ENCODE peak calls at places on chromosomes 2 and 18, in five cellular contexts. One of them, this sample, is unnamed.
A peak's percentile ranks its signal among the peaks of the same experiment; 100 is the strongest.

GRCh38 chr2:227939271-227940027 is 68.0 kb downstream of the DAW1 start:
- DNase-seq in CD8-positive, alpha-beta T cell: no peak
- DNase-seq in ascending aorta: no peak
- DNase-seq in heart right ventricle: no peak
- DNase-seq in suprapubic skin: no peak
- DNase-seq in this sample: no peak

GRCh38 chr2:191230174-191230573 is 15.0 kb upstream of the MYO1B start:
- DNase-seq in CD8-positive, alpha-beta T cell: no peak
- DNase-seq in ascending aorta: no peak
- DNase-seq in heart right ventricle: no peak
- DNase-seq in suprapubic skin: no peak
- DNase-seq in this sample: peak; percentile 84

GRCh38 chr2:176213406-176213805 is 24.9 kb downstream of the HOXD1 start:
- DNase-seq in CD8-positive, alpha-beta T cell: no peak
- DNase-seq in ascending aorta: no peak
- DNase-seq in heart right ventricle: no peak
- DNase-seq in suprapubic skin: no peak
- DNase-seq in this sample: no peak

GRCh38 chr2:138827426-138828054 is 47.4 kb upstream of the NXPH2 start:
- DNase-seq in CD8-positive, alpha-beta T cell: no peak
- DNase-seq in ascending aorta: no peak
- DNase-seq in heart right ventricle: no peak
- DNase-seq in suprapubic skin: no peak
- DNase-seq in this sample: peak; percentile 20

GRCh38 chr18:23213200-23213599 is 77.9 kb downstream of the CABLES1 start:
- DNase-seq in CD8-positive, alpha-beta T cell: no peak
- DNase-seq in ascending aorta: no peak
- DNase-seq in heart right ventricle: no peak
- DNase-seq in suprapubic skin: no peak
- DNase-seq in this sample: no peak

GRCh38 chr2:38438536-38439225 is 61.6 kb upstream of the ATL2 start:
- DNase-seq in CD8-positive, alpha-beta T cell: no peak
- DNase-seq in ascending aorta: no peak
- DNase-seq in heart right ventricle: no peak
- DNase-seq in suprapubic skin: no peak
- DNase-seq in this sample: no peak

GRCh38 chr2:217167531-217167930 is 307.7 kb upstream of the TNP1 start:
- DNase-seq in CD8-positive, alpha-beta T cell: no peak
- DNase-seq in ascending aorta: no peak
- DNase-seq in heart right ventricle: no peak
- DNase-seq in suprapubic skin: no peak
- DNase-seq in this sample: peak; percentile 62

GRCh38 chr2:240968731-240969624 is 29.4 kb upstream of the SNED1 start:
- DNase-seq in CD8-positive, alpha-beta T cell: no peak
- DNase-seq in ascending aorta: no peak
- DNase-seq in heart right ventricle: peak; percentile 54
- DNase-seq in suprapubic skin: peak; percentile 69
- DNase-seq in this sample: no peak

GRCh38 chr2:62450716-62451191 is 55.2 kb downstream of the TMEM17 start:
- DNase-seq in CD8-positive, alpha-beta T cell: no peak
- DNase-seq in ascending aorta: no peak
- DNase-seq in heart right ventricle: no peak
- DNase-seq in suprapubic skin: peak; percentile 71
- DNase-seq in this sample: no peak

GRCh38 chr2:194723446-194723845 is 933.6 kb upstream of the SLC39A10 start:
- DNase-seq in CD8-positive, alpha-beta T cell: no peak
- DNase-seq in ascending aorta: no peak
- DNase-seq in heart right ventricle: no peak
- DNase-seq in suprapubic skin: no peak
- DNase-seq in this sample: no peak

GRCh38 chr2:222504714-222505113 is 80.4 kb downstream of the SGPP2 start:
- DNase-seq in CD8-positive, alpha-beta T cell: no peak
- DNase-seq in ascending aorta: no peak
- DNase-seq in heart right ventricle: no peak
- DNase-seq in suprapubic skin: no peak
- DNase-seq in this sample: no peak

GRCh38 chr18:5295231-5295920 is at the start of gene ZBTB14:
- DNase-seq in CD8-positive, alpha-beta T cell: peak; percentile 47
- DNase-seq in ascending aorta: no peak
- DNase-seq in heart right ventricle: peak; percentile 73
- DNase-seq in suprapubic skin: peak; percentile 79
- DNase-seq in this sample: no peak

GRCh38 chr2:65483763-65484162 is 51.4 kb upstream of the SPRED2 start:
- DNase-seq in CD8-positive, alpha-beta T cell: no peak
- DNase-seq in ascending aorta: no peak
- DNase-seq in heart right ventricle: no peak
- DNase-seq in suprapubic skin: no peak
- DNase-seq in this sample: no peak

GRCh38 chr2:240138275-240138984 is 2.0 kb downstream of the OTOS start:
- DNase-seq in CD8-positive, alpha-beta T cell: no peak
- DNase-seq in ascending aorta: no peak
- DNase-seq in heart right ventricle: no peak
- DNase-seq in suprapubic skin: peak; percentile 58
- DNase-seq in this sample: no peak

GRCh38 chr2:60735496-60736250 is 20.4 kb upstream of the PAPOLG start:
- DNase-seq in CD8-positive, alpha-beta T cell: peak; percentile 13
- DNase-seq in ascending aorta: no peak
- DNase-seq in heart right ventricle: peak; percentile 16
- DNase-seq in suprapubic skin: no peak
- DNase-seq in this sample: no peak

GRCh38 chr2:156334496-156335478 is 2.3 kb upstream of the NR4A2 start:
- DNase-seq in CD8-positive, alpha-beta T cell: peak; percentile 76
- DNase-seq in ascending aorta: peak; percentile 82
- DNase-seq in heart right ventricle: peak; percentile 92
- DNase-seq in suprapubic skin: peak; percentile 98
- DNase-seq in this sample: peak; percentile 53

GRCh38 chr2:241811209-241811951 is 2.4 kb downstream of the NEU4 start:
- DNase-seq in CD8-positive, alpha-beta T cell: no peak
- DNase-seq in ascending aorta: no peak
- DNase-seq in heart right ventricle: peak; percentile 82
- DNase-seq in suprapubic skin: peak; percentile 50
- DNase-seq in this sample: no peak

GRCh38 chr2:200286578-200286977 is 19.9 kb upstream of the SPATS2L start:
- DNase-seq in CD8-positive, alpha-beta T cell: no peak
- DNase-seq in ascending aorta: no peak
- DNase-seq in heart right ventricle: no peak
- DNase-seq in suprapubic skin: no peak
- DNase-seq in this sample: no peak

GRCh38 chr2:8400196-8400595 is 281.7 kb upstream of the ID2 start:
- DNase-seq in CD8-positive, alpha-beta T cell: no peak
- DNase-seq in ascending aorta: no peak
- DNase-seq in heart right ventricle: no peak
- DNase-seq in suprapubic skin: no peak
- DNase-seq in this sample: no peak

GRCh38 chr2:12766421-12766879 is 49.7 kb downstream of the TRIB2 start:
- DNase-seq in CD8-positive, alpha-beta T cell: no peak
- DNase-seq in ascending aorta: no peak
- DNase-seq in heart right ventricle: no peak
- DNase-seq in suprapubic skin: no peak
- DNase-seq in this sample: peak; percentile 61

GRCh38 chr2:43707255-43707654 is 31.0 kb upstream of the C1GALT1C1L start:
- DNase-seq in CD8-positive, alpha-beta T cell: no peak
- DNase-seq in ascending aorta: no peak
- DNase-seq in heart right ventricle: peak; percentile 32
- DNase-seq in suprapubic skin: peak; percentile 68
- DNase-seq in this sample: no peak

GRCh38 chr2:118750959-118751565 is 96.4 kb downstream of the EN1 start:
- DNase-seq in CD8-positive, alpha-beta T cell: no peak
- DNase-seq in ascending aorta: no peak
- DNase-seq in heart right ventricle: no peak
- DNase-seq in suprapubic skin: no peak
- DNase-seq in this sample: peak; percentile 70

GRCh38 chr2:201968045-201968444 is 65.6 kb upstream of the FZD7 start:
- DNase-seq in CD8-positive, alpha-beta T cell: no peak
- DNase-seq in ascending aorta: no peak
- DNase-seq in heart right ventricle: no peak
- DNase-seq in suprapubic skin: no peak
- DNase-seq in this sample: no peak

DNA sequence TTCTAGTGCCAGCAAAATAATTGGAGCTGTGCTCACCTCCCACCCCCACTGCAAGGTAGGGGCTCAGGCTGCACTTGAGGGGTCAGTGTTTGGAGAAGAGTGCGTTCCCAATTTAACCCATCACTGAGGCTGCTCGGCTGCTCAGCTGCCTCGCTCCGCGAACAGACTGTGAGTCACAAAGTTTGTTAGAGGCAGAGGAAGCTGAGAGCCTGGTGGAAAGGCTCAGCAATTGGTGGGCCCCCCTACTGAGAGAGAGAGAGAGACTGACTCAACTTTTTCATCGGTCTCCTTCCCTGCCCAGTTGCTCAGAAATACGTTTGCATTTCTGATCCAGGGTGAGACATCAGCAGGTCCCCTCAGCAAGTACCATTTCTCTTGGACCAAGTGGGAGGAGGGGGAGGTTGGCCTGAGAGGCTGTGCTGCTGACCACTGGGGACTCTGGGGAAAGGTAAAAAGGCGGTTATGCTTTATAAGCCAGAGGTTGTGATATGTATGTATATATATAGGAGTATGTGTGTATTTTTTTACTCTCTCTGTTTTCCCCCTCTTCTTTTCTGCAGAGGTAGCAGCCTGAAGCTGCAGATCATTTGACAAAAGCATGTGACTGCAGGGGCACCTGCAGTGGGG is 1.5 kb downstream of the EFR3B start:
- DNase-seq in CD8-positive, alpha-beta T cell: no peak
- DNase-seq in ascending aorta: no peak
- DNase-seq in heart right ventricle: no peak
- DNase-seq in suprapubic skin: no peak
- DNase-seq in this sample: no peak
- H3K27ac ChIP-seq in CD8-positive, alpha-beta T cell: no peak overlapping the region
- H3K27ac ChIP-seq in ascending aorta: no peak overlapping the region
- H3K27ac ChIP-seq in heart right ventricle: no peak overlapping the region
- H3K27ac ChIP-seq in suprapubic skin: no peak overlapping the region
- H3K27ac ChIP-seq in this sample: no peak overlapping the region

DNA sequence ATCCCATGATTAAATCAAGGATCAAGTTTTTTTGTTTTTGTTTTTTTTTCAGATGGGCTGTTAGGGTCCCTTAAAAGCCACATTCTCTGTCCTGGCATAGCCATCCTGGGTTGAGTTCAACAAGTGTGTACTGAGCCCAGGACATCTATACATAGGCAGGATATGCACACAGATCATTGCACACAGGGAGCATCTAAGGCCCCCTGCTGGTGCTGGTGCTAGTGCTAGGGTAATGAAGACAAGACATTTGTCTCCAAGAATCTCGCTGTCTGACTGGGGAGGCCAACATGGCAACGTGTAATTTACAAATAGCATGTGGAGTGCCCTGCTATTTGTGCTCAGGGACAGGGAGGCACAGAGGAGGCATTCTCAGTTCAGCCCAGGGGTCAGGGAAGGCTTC is 124.5 kb downstream of the VAPA start:
- DNase-seq in CD8-positive, alpha-beta T cell: no peak
- DNase-seq in ascending aorta: no peak
- DNase-seq in heart right ventricle: no peak
- DNase-seq in suprapubic skin: no peak
- DNase-seq in this sample: no peak
- TF ChIP-seq CTCF in CD8-positive, alpha-beta T cell: no peak
- TF ChIP-seq CTCF in ascending aorta: no peak
- TF ChIP-seq CTCF in heart right ventricle: no peak
- TF ChIP-seq CTCF in suprapubic skin: no peak
- TF ChIP-seq CTCF in this sample: peak; percentile 12

DNA sequence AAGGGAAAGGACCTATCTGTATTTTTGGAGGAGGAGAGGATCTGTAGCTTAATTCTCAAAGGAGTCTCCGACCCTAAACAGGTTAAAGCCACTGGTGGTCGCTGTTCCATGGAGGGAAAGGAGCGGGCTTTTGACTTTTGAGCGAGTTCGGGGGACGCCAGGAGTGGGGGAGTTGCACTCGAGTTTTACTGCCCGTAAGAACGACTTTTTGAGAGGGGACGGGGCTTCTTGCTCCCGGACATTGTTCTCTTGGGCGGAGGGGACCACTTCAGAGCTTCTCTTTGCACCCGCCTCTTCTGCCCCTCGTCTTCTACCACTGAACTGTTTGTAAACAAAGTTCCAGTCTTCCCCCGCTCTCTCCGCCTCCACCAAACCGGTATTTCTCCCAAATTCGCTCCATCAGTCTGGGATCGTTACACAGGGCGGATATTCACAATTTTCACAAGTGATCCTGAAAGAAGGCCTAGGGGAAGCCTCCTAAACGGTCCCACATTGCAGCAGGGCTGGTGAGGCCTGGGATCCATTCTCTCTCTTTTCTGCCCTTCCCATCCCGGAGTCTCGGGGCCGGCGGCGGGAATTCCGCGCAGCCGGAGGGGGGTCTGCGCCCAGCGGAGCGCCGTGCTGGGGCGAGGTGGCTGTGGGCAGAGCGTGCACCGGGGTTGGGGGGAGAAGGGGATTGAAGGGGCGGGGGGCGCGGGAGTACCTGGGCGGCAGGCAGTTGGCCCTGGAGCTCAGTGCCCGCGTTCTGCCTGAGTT is 6.6 kb downstream of the DLX2 start:
- DNase-seq in CD8-positive, alpha-beta T cell: no peak
- DNase-seq in ascending aorta: no peak
- DNase-seq in heart right ventricle: no peak
- DNase-seq in suprapubic skin: no peak
- DNase-seq in this sample: peak; percentile 61
- H3K27me3 ChIP-seq in CD8-positive, alpha-beta T cell: peaks cover 92% of the 10 kb centered on the region
- H3K27me3 ChIP-seq in ascending aorta: peaks cover 73% of the 10 kb centered on the region
- H3K27me3 ChIP-seq in heart right ventricle: peaks cover 95% of the 10 kb centered on the region
- H3K27me3 ChIP-seq in suprapubic skin: peaks cover 100% of the 10 kb centered on the region
- H3K27me3 ChIP-seq in this sample: no peaks in the 10 kb centered on the region

GRCh38 chr2:68771211-68771721 is 36.7 kb downstream of the ARHGAP25 start:
- DNase-seq in CD8-positive, alpha-beta T cell: no peak
- DNase-seq in ascending aorta: no peak
- DNase-seq in heart right ventricle: no peak
- DNase-seq in suprapubic skin: no peak
- DNase-seq in this sample: no peak

GRCh38 chr2:68776124-68776523 is 41.5 kb downstream of the ARHGAP25 start:
- DNase-seq in CD8-positive, alpha-beta T cell: no peak
- DNase-seq in ascending aorta: no peak
- DNase-seq in heart right ventricle: no peak
- DNase-seq in suprapubic skin: no peak
- DNase-seq in this sample: no peak

GRCh38 chr2:68772109-68772508 is 37.5 kb downstream of the ARHGAP25 start:
- DNase-seq in CD8-positive, alpha-beta T cell: no peak
- DNase-seq in ascending aorta: no peak
- DNase-seq in heart right ventricle: no peak
- DNase-seq in suprapubic skin: no peak
- DNase-seq in this sample: no peak

GRCh38 chr2:68774569-68775271 is 40.1 kb downstream of the ARHGAP25 start:
- DNase-seq in CD8-positive, alpha-beta T cell: peak; percentile 15
- DNase-seq in ascending aorta: peak; percentile 46
- DNase-seq in heart right ventricle: peak; percentile 70
- DNase-seq in suprapubic skin: no peak
- DNase-seq in this sample: no peak

GRCh38 chr2:68775272-68775847 is 40.7 kb downstream of the ARHGAP25 start:
- DNase-seq in CD8-positive, alpha-beta T cell: no peak
- DNase-seq in ascending aorta: no peak
- DNase-seq in heart right ventricle: no peak
- DNase-seq in suprapubic skin: no peak
- DNase-seq in this sample: no peak
- H3K27ac ChIP-seq in CD8-positive, alpha-beta T cell: peak overlapping the region; percentile 64
- H3K27ac ChIP-seq in ascending aorta: peak overlapping the region; percentile 60
- H3K27ac ChIP-seq in heart right ventricle: peak overlapping the region; percentile 83
- H3K27ac ChIP-seq in suprapubic skin: peak overlapping the region; percentile 27
- H3K27ac ChIP-seq in this sample: no peak overlapping the region

This sample was measured in foreskin keratinocyte.